ENCODE peak calls at places on chromosome 2, in four cellular contexts. One of them, this sample, is unnamed.

GRCh38 chr2:216130346-216130951 is 21.3 kb downstream of the XRCC5 start:
- DNase-seq in CD4-positive, alpha-beta T cell: no peak
- DNase-seq in Peyer's patch: no peak
- DNase-seq in BE2C: no peak
- DNase-seq in this sample: no peak

GRCh38 chr2:172038604-172039003 is 38.9 kb downstream of the METAP1D start:
- DNase-seq in CD4-positive, alpha-beta T cell: no peak
- DNase-seq in Peyer's patch: no peak
- DNase-seq in BE2C: no peak
- DNase-seq in this sample: no peak

GRCh38 chr2:191222507-191222906 is 22.7 kb upstream of the MYO1B start:
- DNase-seq in CD4-positive, alpha-beta T cell: no peak
- DNase-seq in Peyer's patch: no peak
- DNase-seq in BE2C: peak
- DNase-seq in this sample: no peak

GRCh38 chr2:121080013-121080772 is 204.8 kb downstream of the TFCP2L1 start:
- DNase-seq in CD4-positive, alpha-beta T cell: peak
- DNase-seq in Peyer's patch: no peak
- DNase-seq in BE2C: peak
- DNase-seq in this sample: peak

GRCh38 chr2:150274108-150274507 is 213.4 kb downstream of the RND3 start:
- DNase-seq in CD4-positive, alpha-beta T cell: no peak
- DNase-seq in Peyer's patch: no peak
- DNase-seq in BE2C: no peak
- DNase-seq in this sample: no peak

GRCh38 chr2:191115391-191115790 is 35.4 kb downstream of the STAT4 start:
- DNase-seq in CD4-positive, alpha-beta T cell: peak
- DNase-seq in Peyer's patch: no peak
- DNase-seq in BE2C: no peak
- DNase-seq in this sample: no peak

GRCh38 chr2:120959426-120959825 is 223.8 kb downstream of the GLI2 start:
- DNase-seq in CD4-positive, alpha-beta T cell: no peak
- DNase-seq in Peyer's patch: no peak
- DNase-seq in BE2C: no peak
- DNase-seq in this sample: no peak

GRCh38 chr2:181810823-181811695 is 80.5 kb upstream of the ITPRID2 start:
- DNase-seq in CD4-positive, alpha-beta T cell: no peak
- DNase-seq in Peyer's patch: no peak
- DNase-seq in BE2C: no peak
- DNase-seq in this sample: no peak

GRCh38 chr2:171972329-171972982 is 27.3 kb upstream of the METAP1D start:
- DNase-seq in CD4-positive, alpha-beta T cell: no peak
- DNase-seq in Peyer's patch: no peak
- DNase-seq in BE2C: no peak
- DNase-seq in this sample: no peak

GRCh38 chr2:119584469-119584868 is 40.2 kb downstream of the CFAP221 start:
- DNase-seq in CD4-positive, alpha-beta T cell: no peak
- DNase-seq in Peyer's patch: no peak
- DNase-seq in BE2C: no peak
- DNase-seq in this sample: no peak

GRCh38 chr2:50181212-50181611 is 850.7 kb downstream of the NRXN1 start:
- DNase-seq in CD4-positive, alpha-beta T cell: no peak
- DNase-seq in Peyer's patch: no peak
- DNase-seq in BE2C: no peak
- DNase-seq in this sample: no peak

GRCh38 chr2:137031731-137032130 is 266.4 kb downstream of the THSD7B start:
- DNase-seq in CD4-positive, alpha-beta T cell: no peak
- DNase-seq in Peyer's patch: no peak
- DNase-seq in BE2C: no peak
- DNase-seq in this sample: no peak

GRCh38 chr2:10497797-10498251 is 49.7 kb upstream of the ODC1 start:
- DNase-seq in CD4-positive, alpha-beta T cell: peak
- DNase-seq in Peyer's patch: peak
- DNase-seq in BE2C: peak
- DNase-seq in this sample: no peak

GRCh38 chr2:24315669-24316068 is 44.7 kb downstream of the ITSN2 start:
- DNase-seq in CD4-positive, alpha-beta T cell: no peak
- DNase-seq in Peyer's patch: no peak
- DNase-seq in BE2C: no peak
- DNase-seq in this sample: no peak

GRCh38 chr2:85584354-85584856 is at the start of gene VAMP5:
- DNase-seq in CD4-positive, alpha-beta T cell: peak
- DNase-seq in Peyer's patch: peak
- DNase-seq in BE2C: peak
- DNase-seq in this sample: no peak

GRCh38 chr2:186064507-186064906 is 325.9 kb downstream of the FSIP2 start:
- DNase-seq in CD4-positive, alpha-beta T cell: no peak
- DNase-seq in Peyer's patch: no peak
- DNase-seq in BE2C: no peak
- DNase-seq in this sample: no peak

GRCh38 chr2:23703583-23704385 is 223.1 kb downstream of the ATAD2B start:
- DNase-seq in CD4-positive, alpha-beta T cell: no peak
- DNase-seq in Peyer's patch: no peak
- DNase-seq in BE2C: no peak
- DNase-seq in this sample: no peak

GRCh38 chr2:168220971-168221819 is 26.2 kb downstream of the STK39 start:
- DNase-seq in CD4-positive, alpha-beta T cell: no peak
- DNase-seq in Peyer's patch: no peak
- DNase-seq in BE2C: no peak
- DNase-seq in this sample: no peak

GRCh38 chr2:127411609-127412370 is 6.4 kb upstream of the PROC start:
- DNase-seq in CD4-positive, alpha-beta T cell: no peak
- DNase-seq in Peyer's patch: no peak
- DNase-seq in BE2C: no peak
- DNase-seq in this sample: no peak

GRCh38 chr2:105494683-105495425 is 96.0 kb upstream of the FHL2 start:
- DNase-seq in CD4-positive, alpha-beta T cell: no peak
- DNase-seq in Peyer's patch: no peak
- DNase-seq in BE2C: no peak
- DNase-seq in this sample: no peak

GRCh38 chr2:227862741-227863588 is 8.5 kb upstream of the DAW1 start:
- DNase-seq in CD4-positive, alpha-beta T cell: no peak
- DNase-seq in Peyer's patch: no peak
- DNase-seq in BE2C: no peak
- DNase-seq in this sample: no peak

GRCh38 chr2:64525323-64525625 is 1.1 kb downstream of the AFTPH start:
- DNase-seq in CD4-positive, alpha-beta T cell: peak
- DNase-seq in Peyer's patch: no peak
- DNase-seq in BE2C: no peak
- DNase-seq in this sample: no peak

GRCh38 chr2:213246665-213247281 is 37.5 kb upstream of the SPAG16 start:
- DNase-seq in CD4-positive, alpha-beta T cell: peak
- DNase-seq in Peyer's patch: no peak
- DNase-seq in BE2C: peak
- DNase-seq in this sample: peak

GRCh38 chr2:176096986-176097819 is 2.4 kb upstream of the HOXD12 start:
- DNase-seq in CD4-positive, alpha-beta T cell: peak
- DNase-seq in Peyer's patch: peak
- DNase-seq in BE2C: peak
- DNase-seq in this sample: peak

GRCh38 chr2:152448621-152449020 is 113.6 kb downstream of the FMNL2 start:
- DNase-seq in CD4-positive, alpha-beta T cell: no peak
- DNase-seq in Peyer's patch: no peak
- DNase-seq in BE2C: no peak
- DNase-seq in this sample: no peak

GRCh38 chr2:240255811-240256703 is 115.6 kb upstream of the OTOS start:
- DNase-seq in CD4-positive, alpha-beta T cell: no peak
- DNase-seq in Peyer's patch: no peak
- DNase-seq in BE2C: no peak
- DNase-seq in this sample: peak

GRCh38 chr2:27701676-27702075 is 38.0 kb downstream of the SLC4A1AP start:
- DNase-seq in CD4-positive, alpha-beta T cell: no peak
- DNase-seq in Peyer's patch: no peak
- DNase-seq in BE2C: no peak
- DNase-seq in this sample: no peak

GRCh38 chr2:10052216-10052615 is 8.9 kb downstream of the KLF11 start:
- DNase-seq in CD4-positive, alpha-beta T cell: no peak
- DNase-seq in Peyer's patch: no peak
- DNase-seq in BE2C: no peak
- DNase-seq in this sample: no peak

GRCh38 chr2:212266310-212266709 is 272.3 kb downstream of the ERBB4 start:
- DNase-seq in CD4-positive, alpha-beta T cell: no peak
- DNase-seq in Peyer's patch: no peak
- DNase-seq in BE2C: no peak
- DNase-seq in this sample: no peak

DNA sequence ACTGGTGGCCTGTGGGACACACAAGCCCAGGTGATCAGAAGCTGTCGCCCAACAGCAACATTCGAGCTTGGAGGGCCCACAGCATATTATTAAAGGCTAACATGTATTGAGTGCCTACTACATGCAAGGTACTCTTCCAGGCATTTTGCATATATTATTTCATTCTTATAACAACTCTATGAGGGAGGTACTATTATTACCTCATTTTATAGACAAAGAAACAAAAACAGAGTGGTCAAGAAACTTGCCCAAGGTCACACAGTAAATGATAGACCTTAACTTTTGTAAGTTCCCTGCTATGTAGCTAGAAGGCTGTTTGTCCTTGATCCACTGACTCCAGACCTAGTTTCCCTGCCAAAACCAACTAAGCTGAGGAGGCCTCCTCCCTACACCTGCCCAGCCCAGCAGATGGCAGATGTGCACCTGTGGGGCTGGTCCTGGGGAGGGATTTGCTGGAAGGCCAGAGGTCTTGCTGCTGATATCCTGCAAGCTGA is 35.7 kb downstream of the KANSL3 start:
- DNase-seq in CD4-positive, alpha-beta T cell: no peak
- DNase-seq in Peyer's patch: peak
- DNase-seq in BE2C: no peak
- DNase-seq in this sample: no peak
- TF ChIP-seq CTCF in CD4-positive, alpha-beta T cell: no peak
- TF ChIP-seq CTCF in Peyer's patch: peak
- TF ChIP-seq CTCF in BE2C: peak
- TF ChIP-seq CTCF in this sample: no peak

DNA sequence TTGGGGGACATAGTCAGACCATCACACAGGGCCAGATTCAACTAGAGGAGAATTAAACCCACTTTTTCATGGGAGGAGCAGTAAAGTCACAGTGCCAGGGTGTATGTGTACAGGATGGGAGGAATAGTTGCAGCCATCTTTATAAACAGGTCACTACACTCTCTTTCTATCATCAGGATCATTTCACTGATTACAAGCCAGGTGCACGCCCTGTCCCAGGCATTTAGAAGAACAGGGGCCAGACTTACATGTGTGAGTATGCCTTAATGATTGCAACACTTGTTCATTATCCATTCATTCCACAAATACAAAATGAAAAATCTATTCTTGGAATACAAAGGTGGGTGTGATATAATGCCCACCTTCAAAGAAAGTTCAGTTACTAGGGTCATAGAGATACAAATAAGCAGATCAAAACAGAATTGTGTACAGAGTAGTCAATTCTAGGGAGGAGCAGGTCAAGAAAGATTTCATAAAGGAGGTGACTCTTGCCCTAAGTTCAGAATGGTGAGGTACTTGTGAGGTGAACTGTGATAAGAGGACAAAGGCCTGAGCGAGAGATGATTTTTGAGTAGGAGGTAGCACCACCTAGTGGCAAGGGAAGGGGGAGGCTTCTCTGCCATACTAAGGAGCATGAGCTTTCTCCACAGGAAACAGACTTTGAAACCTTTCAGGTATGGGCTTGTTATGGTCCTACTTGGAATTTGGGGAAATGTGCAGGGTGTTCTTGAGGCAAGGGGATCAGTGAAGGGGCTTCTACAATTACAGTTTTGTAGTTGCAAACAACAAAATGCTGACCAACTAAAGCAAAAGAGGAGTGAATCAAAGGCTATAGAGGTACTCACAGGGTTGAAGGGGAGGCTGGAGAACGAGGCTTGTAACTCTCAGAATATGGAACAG is 156.3 kb downstream of the SUCLG1 start:
- DNase-seq in CD4-positive, alpha-beta T cell: peak
- DNase-seq in Peyer's patch: no peak
- DNase-seq in BE2C: peak
- DNase-seq in this sample: peak
- TF ChIP-seq CTCF in CD4-positive, alpha-beta T cell: peak
- TF ChIP-seq CTCF in Peyer's patch: peak
- TF ChIP-seq CTCF in BE2C: peak
- TF ChIP-seq CTCF in this sample: peak

GRCh38 chr2:96267159-96267971 is 1.3 kb downstream of the CIAO1 start:
- DNase-seq in CD4-positive, alpha-beta T cell: peak
- DNase-seq in Peyer's patch: peak
- DNase-seq in BE2C: peak
- DNase-seq in this sample: peak
- TF ChIP-seq CTCF in CD4-positive, alpha-beta T cell: no peak
- TF ChIP-seq CTCF in Peyer's patch: peak
- TF ChIP-seq CTCF in BE2C: peak
- TF ChIP-seq CTCF in this sample: peak

DNA sequence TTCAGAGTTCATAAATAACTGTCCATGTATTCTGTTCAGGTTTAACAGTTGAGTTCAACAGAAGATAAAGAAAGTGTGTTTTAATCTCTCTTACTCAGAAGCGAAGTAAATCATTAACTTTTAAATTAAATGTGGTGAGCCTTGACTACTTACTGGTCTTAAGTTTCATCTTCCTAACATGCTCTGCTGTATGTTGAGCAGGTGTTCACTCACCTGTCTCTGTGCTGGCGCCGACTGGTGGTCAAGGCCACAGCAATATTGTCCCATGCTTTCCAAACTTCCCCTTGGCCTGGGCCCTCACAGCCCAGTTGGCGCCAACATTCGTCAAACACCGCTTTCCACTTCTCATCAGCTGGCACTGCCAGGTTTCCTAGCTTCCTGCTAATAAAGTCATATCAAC is 17.0 kb upstream of the MPP4 start:
- DNase-seq in CD4-positive, alpha-beta T cell: no peak
- DNase-seq in Peyer's patch: peak
- DNase-seq in BE2C: no peak
- DNase-seq in this sample: no peak
- TF ChIP-seq CTCF in CD4-positive, alpha-beta T cell: no peak
- TF ChIP-seq CTCF in Peyer's patch: peak
- TF ChIP-seq CTCF in BE2C: no peak
- TF ChIP-seq CTCF in this sample: no peak

DNA sequence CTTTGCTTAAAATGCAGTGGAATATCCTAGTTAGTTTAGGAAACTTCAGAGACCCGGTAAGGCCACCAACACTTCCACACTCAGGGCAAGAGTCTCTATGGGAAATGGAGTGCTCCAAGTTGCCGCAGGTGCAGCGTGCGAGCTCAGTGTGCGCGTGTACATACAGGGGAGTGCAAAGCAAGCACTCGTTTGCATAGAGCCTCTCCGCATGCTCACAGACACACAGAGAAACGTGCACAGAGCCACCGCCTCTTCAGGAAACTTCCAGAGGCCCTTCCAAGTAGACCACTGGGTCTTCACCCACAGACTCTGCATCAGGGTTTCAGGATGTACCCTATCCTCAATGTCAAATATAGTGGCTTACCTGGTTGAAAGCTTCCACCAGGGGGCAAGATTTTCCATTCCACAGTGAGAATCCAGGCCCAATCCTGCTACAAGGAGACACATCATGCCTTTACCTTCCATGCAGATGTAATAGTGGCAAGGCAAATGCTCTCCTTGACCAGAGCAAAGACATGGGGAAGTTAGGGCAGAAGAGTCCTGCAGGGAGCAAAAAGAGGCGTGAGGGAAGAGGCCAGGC is 513.0 kb upstream of the MYT1L start:
- DNase-seq in CD4-positive, alpha-beta T cell: no peak
- DNase-seq in Peyer's patch: no peak
- DNase-seq in BE2C: no peak
- DNase-seq in this sample: no peak
- TF ChIP-seq CTCF in CD4-positive, alpha-beta T cell: no peak
- TF ChIP-seq CTCF in Peyer's patch: no peak
- TF ChIP-seq CTCF in BE2C: peak
- TF ChIP-seq CTCF in this sample: peak